ENCODE peak calls at places on chromosomes 5 and 9, in eight cellular contexts. P is CD4-positive, alpha-beta T cell; G is psoas muscle; E is heart right ventricle; Z is OCI-LY7; B is kidney epithelial cell; O is astrocyte of the spinal cord; D is GM12865. Y is an unnamed sample.

GRCh38 chr9:129037767-129038098 is 1.3 kb downstream of the MIGA2 start:
- DNase-seq in E (no peak), Z (no peak), G (no peak), O (no peak), P (no peak), D (no peak), B (no peak), Y (no peak)

GRCh38 chr9:105063665-105064247 is 135.8 kb upstream of the ABCA1 start:
- DNase-seq in D (peak), P (no peak), G (no peak), E (no peak), B (peak), Z (no peak), O (peak), Y (no peak)

GRCh38 chr5:10564838-10565784 is 1.2 kb downstream of the ANKRD33B start:
- DNase-seq in Z (peak), D (no peak), B (no peak), O (no peak), P (no peak), G (no peak), E (peak), Y (no peak)

GRCh38 chr5:124513216-124513615 is 233.2 kb downstream of the ZNF608 start:
- DNase-seq in D (no peak), P (no peak), E (no peak), B (peak), Z (no peak), O (no peak), G (no peak), Y (no peak)

GRCh38 chr5:145937432-145938250 is 1.3 kb downstream of the SH3RF2 start:
- DNase-seq in Z (no peak), D (peak), B (peak), P (no peak), G (no peak), E (no peak), O (peak), Y (peak)

GRCh38 chr5:143933434-143933833 is 121.5 kb downstream of the HMHB1 start:
- DNase-seq in G (no peak), Z (no peak), E (no peak), P (no peak), D (no peak), O (no peak), B (no peak), Y (no peak)

GRCh38 chr9:83281306-83282255 is 218.6 kb upstream of the RASEF start:
- DNase-seq in B (peak), Z (no peak), G (peak), O (peak), D (no peak), E (no peak), P (no peak), Y (no peak)

GRCh38 chr5:142617416-142617815 is 68.5 kb downstream of the FGF1 start:
- DNase-seq in Z (no peak), O (no peak), P (no peak), E (no peak), D (peak), B (no peak), G (no peak), Y (no peak)

GRCh38 chr9:78680196-78680595 is 383.3 kb downstream of the PSAT1 start:
- DNase-seq in Z (no peak), D (no peak), O (no peak), E (no peak), B (no peak), G (no peak), P (no peak), Y (no peak)

GRCh38 chr9:121278535-121279169 is 10.7 kb downstream of the GSN start:
- DNase-seq in O (peak), B (peak), D (peak), G (peak), Z (peak), E (no peak), P (no peak), Y (peak)

GRCh38 chr5:54793612-54794436 is 191.6 kb downstream of the ESM1 start:
- DNase-seq in G (no peak), O (no peak), P (no peak), Z (no peak), B (no peak), D (no peak), E (no peak), Y (no peak)

GRCh38 chr9:107251756-107252322 is 31.2 kb upstream of the RAD23B start:
- DNase-seq in P (no peak), B (no peak), E (no peak), O (peak), Z (no peak), D (no peak), G (peak), Y (no peak)

GRCh38 chr5:72153551-72153950 is 46.3 kb downstream of the MAP1B start:
- DNase-seq in O (no peak), B (no peak), E (no peak), G (no peak), Z (no peak), P (no peak), D (no peak), Y (no peak)

GRCh38 chr5:69129413-69129812 is 35.6 kb downstream of the SLC30A5 start:
- DNase-seq in D (no peak), E (no peak), B (peak), O (peak), Z (no peak), P (no peak), G (no peak), Y (no peak)

GRCh38 chr5:25006734-25007133 is 362.0 kb upstream of the CDH10 start:
- DNase-seq in E (no peak), G (no peak), B (peak), P (no peak), Z (no peak), D (no peak), O (peak), Y (no peak)

GRCh38 chr5:65121880-65122436 is 353.2 kb downstream of the CWC27 start:
- DNase-seq in B (peak), G (no peak), Z (no peak), E (no peak), O (peak), P (no peak), D (no peak), Y (no peak)

GRCh38 chr5:144697847-144698262 is 527.2 kb downstream of the KCTD16 start:
- DNase-seq in E (no peak), D (no peak), B (peak), Z (no peak), O (peak), G (no peak), P (no peak), Y (no peak)

GRCh38 chr5:57072218-57072892 is 101.5 kb upstream of the GPBP1 start:
- DNase-seq in B (no peak), E (no peak), O (no peak), D (no peak), P (no peak), Z (no peak), G (no peak), Y (no peak)

GRCh38 chr5:173817561-173817960 is 70.6 kb upstream of the CPEB4 start:
- DNase-seq in Z (peak), D (no peak), B (no peak), O (no peak), P (no peak), E (no peak), G (no peak), Y (no peak)

GRCh38 chr5:94376672-94377345 is 241.6 kb downstream of the KIAA0825 start:
- DNase-seq in D (no peak), B (no peak), G (no peak), O (peak), Z (no peak), E (no peak), P (no peak), Y (no peak)

GRCh38 chr5:159021360-159022177 is 78.1 kb downstream of the EBF1 start:
- DNase-seq in G (no peak), O (no peak), Z (no peak), P (no peak), B (no peak), E (no peak), D (no peak), Y (no peak)

GRCh38 chr5:36462295-36463021 is 143.9 kb upstream of the SLC1A3 start:
- DNase-seq in B (no peak), E (no peak), O (peak), G (no peak), P (no peak), Z (no peak), D (no peak), Y (no peak)

GRCh38 chr9:37415011-37415719 is 7.3 kb upstream of the GRHPR start:
- DNase-seq in G (peak), Z (peak), E (no peak), B (peak), D (peak), O (peak), P (peak), Y (peak)

GRCh38 chr9:69933445-69933844 is 110.2 kb upstream of the MAMDC2 start:
- DNase-seq in Z (no peak), O (no peak), B (no peak), P (no peak), G (no peak), D (no peak), E (no peak), Y (no peak)

GRCh38 chr9:69936427-69936826 is 107.2 kb upstream of the MAMDC2 start:
- DNase-seq in E (no peak), Z (no peak), P (no peak), G (no peak), O (peak), B (no peak), D (no peak), Y (no peak)

GRCh38 chr9:69931340-69931739 is 110.7 kb downstream of the CFAP95 start:
- DNase-seq in G (no peak), D (no peak), B (no peak), Z (no peak), P (no peak), O (no peak), E (no peak), Y (no peak)

GRCh38 chr9:69937358-69937757 is 106.3 kb upstream of the MAMDC2 start:
- DNase-seq in P (no peak), Z (no peak), O (no peak), E (no peak), D (no peak), B (no peak), G (no peak), Y (no peak)

DNA sequence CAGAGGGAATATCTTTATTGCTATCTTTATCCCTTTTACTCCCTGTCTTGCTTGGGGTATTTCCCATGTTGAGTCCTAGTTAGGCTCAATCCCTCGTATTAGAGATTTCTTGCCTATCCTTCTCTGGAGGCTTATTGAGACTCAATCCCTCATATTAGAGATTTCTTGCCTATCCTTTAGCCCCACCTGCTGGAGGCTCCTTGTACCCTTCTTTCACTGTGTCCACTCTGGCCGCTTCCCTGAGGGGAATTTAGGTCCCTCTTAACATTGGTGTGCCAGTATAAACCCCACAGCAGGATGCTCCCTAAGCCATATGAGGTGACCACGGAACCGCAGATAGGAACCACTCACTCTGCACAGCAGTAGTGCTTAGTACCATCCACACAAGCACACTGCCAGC is 110.7 kb upstream of the MAMDC2 start:
- DNase-seq in B (no peak), E (no peak), D (peak), O (no peak), Z (peak), G (no peak), P (no peak), Y (no peak)
- TF ChIP-seq CTCF in B (no peak), E (no peak), D (peak), O (peak), Z (peak), G (no peak), P (no peak), Y (no peak)

DNA sequence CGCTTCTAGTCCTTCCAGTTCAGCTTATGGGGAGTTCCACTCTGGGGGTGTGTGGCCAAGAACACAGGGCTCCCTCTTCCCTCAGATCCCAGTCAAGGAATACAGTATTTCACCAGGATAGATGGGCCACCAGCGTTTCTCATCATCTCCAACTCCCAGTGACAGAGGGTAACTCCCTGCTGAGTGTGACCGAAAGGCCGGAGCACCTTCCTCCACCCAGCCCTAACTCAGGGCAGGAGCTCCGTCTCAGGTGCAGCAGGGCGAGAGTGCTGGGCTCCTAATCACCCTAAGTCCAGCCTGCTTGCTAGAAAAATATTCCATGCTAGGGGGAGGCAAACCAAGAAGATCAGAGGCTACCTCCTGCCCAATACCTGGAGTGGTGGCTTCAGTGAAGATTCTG is 102.6 kb downstream of the ADAMTS2 start:
- DNase-seq in G (no peak), B (no peak), E (no peak), O (no peak), D (no peak), Z (no peak), P (no peak), Y (no peak)
- TF ChIP-seq CTCF in G (no peak), B (no peak), E (no peak), O (no peak), D (no peak), Z (no peak), P (no peak), Y (no peak)

GRCh38 chr9:130327070-130327780 is 61.7 kb downstream of the HMCN2 start:
- DNase-seq in E (no peak), G (no peak), D (no peak), P (no peak), O (no peak), B (no peak), Z (no peak), Y (no peak)
- TF ChIP-seq CTCF in E (peak), G (no peak), D (peak), P (no peak), O (peak), B (peak), Z (peak), Y (no peak)

DNA sequence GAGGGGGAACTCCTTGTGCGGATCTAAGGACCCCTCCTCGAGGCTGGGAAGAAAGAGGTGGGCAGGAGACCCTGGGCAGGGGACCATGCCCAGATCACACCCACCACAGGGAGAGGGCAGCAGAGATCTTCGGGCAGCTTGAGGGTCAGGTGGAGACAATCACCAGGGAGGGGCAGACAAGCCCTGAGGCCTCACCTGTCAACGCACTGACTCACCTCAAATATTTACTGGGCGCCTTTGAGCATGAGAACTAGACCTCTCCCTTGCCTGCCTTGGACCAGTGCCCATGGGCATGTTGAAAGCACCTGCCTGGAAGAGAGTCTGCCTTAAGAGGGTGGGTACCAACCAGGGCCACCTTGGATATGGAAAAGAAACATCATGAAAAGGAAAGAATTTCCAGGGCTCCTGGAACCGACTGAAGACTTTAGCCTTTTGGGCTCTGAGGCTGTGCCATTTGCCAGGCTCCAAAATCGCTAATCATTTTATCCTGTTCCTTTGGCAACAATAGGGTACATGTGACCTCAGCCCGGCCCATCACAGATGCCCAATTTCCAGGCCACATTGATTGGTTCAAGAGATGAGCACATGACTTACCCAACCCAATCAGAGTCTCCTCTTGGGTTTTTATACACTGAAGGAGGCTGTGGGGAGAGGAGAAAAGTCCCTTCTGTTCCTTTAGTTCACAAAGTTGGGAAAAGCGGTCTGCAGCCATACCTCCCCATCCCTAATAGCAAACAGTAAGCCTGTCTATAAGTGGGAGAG is 10.4 kb upstream of the SPINK4 start:
- DNase-seq in G (no peak), E (no peak), B (peak), O (no peak), P (no peak), D (no peak), Z (no peak), Y (no peak)
- TF ChIP-seq CTCF in G (peak), E (no peak), B (peak), O (no peak), P (no peak), D (peak), Z (peak), Y (no peak)

GRCh38 chr9:2639786-2640185 is 18.2 kb downstream of the VLDLR start:
- DNase-seq in O (no peak), Z (no peak), P (no peak), D (no peak), B (no peak), G (no peak), E (no peak), Y (no peak)

GRCh38 chr9:2640570-2640969 is 19.0 kb downstream of the VLDLR start:
- DNase-seq in D (no peak), B (no peak), G (no peak), P (no peak), O (no peak), Z (no peak), E (no peak), Y (no peak)

GRCh38 chr9:2638871-2639673 is 17.5 kb downstream of the VLDLR start:
- DNase-seq in G (no peak), P (no peak), D (no peak), O (no peak), Z (no peak), E (no peak), B (no peak), Y (peak)

GRCh38 chr9:2642068-2642467 is 20.5 kb downstream of the VLDLR start:
- DNase-seq in B (no peak), D (no peak), O (no peak), E (no peak), P (no peak), G (no peak), Z (no peak), Y (no peak)

DNA sequence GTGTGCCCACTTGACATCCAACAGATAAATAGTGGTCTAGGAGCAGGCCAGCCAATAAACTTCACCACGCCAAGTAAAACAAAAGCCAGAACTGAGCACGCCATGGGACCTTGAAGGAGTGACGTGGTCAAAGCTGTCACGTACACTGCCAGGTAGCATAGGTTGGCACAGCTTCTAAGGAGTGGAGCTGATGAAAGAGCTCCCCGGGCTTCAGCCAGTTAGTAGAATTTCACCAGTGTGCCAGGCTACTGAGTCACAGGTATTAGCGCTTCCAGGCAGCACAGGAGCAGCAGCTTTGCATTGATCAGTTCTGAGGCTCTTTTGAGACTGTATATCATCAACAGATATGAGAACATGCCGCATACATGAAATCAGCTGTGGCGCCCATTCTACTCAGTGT is 19.4 kb downstream of the VLDLR start:
- DNase-seq in E (no peak), G (no peak), Z (no peak), B (no peak), O (no peak), P (no peak), D (no peak), Y (no peak)
- TF ChIP-seq CTCF in E (no peak), G (no peak), Z (no peak), B (no peak), O (no peak), P (no peak), D (no peak), Y (no peak)

DNA sequence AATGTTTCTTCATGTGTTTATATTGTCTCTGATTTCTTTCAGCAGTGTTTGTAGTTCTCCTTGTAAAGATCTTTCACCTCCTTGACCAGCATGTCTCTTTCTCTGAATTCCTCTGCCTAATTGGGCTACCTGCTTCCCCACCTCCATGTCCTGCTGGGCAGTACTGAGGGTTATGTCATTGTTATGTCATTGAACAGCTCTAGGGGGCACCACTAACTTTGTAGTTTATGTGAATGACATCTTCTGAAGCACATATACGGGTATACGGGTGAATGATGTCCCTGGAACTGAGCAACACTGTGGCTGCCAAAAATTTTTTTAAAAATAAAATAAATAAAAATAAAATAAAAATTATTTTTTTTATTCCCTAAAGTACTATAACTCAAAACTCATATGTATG is 16.9 kb upstream of the SNCAIP start:
- DNase-seq in B (no peak), P (no peak), E (no peak), G (no peak), D (peak), O (no peak), Z (peak), Y (no peak)
- TF ChIP-seq CTCF in B (peak), P (no peak), E (peak), G (no peak), D (peak), O (no peak), Z (peak), Y (no peak)

GRCh38 chr9:108476574-108476973 is 379.2 kb downstream of the ACTL7B start:
- DNase-seq in D (no peak), O (peak), G (no peak), Z (no peak), E (no peak), P (no peak), B (no peak), Y (no peak)

GRCh38 chr9:108479989-108480652 is 375.7 kb downstream of the ACTL7B start:
- DNase-seq in P (no peak), E (no peak), D (peak), B (no peak), O (no peak), G (no peak), Z (no peak), Y (no peak)

GRCh38 chr9:108477538-108478006 is 378.2 kb downstream of the ACTL7B start:
- DNase-seq in P (no peak), B (no peak), Z (no peak), E (no peak), D (no peak), O (peak), G (no peak), Y (no peak)

GRCh38 chr9:108478871-108479332 is 376.9 kb downstream of the ACTL7B start:
- DNase-seq in Z (no peak), E (no peak), B (peak), G (no peak), D (peak), O (peak), P (no peak), Y (no peak)

DNA sequence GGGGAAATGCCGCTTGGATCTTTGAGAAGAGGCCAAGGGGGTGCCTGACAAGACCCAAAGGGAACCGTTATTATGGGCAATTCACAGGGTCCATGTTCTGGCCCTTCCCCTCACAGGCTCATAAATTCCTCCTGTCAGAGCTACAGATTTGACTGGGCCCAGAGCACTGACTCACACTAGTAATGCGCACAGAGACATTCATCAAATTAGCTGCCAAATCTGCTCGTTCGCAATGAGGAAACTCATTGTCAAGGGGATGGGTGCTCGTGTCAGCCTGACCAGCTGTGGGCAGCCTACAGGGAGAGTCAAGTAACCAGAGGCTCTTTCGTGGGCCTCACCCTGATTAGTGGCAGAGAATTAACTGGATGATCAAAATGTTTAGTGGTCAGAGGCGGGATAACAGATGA is 377.4 kb downstream of the ACTL7B start:
- DNase-seq in O (peak), Z (no peak), G (peak), D (peak), E (no peak), P (no peak), B (no peak), Y (no peak)
- TF ChIP-seq CTCF in O (no peak), Z (no peak), G (peak), D (no peak), E (no peak), P (no peak), B (no peak), Y (no peak)